ENCODE peak calls at places on chromosome 2, in seven cellular contexts. G is anterior cingulate cortex; H is cardiac fibroblast; C is spleen; Z is GM23248; U is activated CD4-positive, alpha-beta T cell treated with anti-CD3 and anti-CD28 coated beads, Interleukin-2, amount 50 U/mL, for 1 hour; I is activated T-cell treated with anti-CD3 and anti-CD28 coated beads for 24 hours. J is an unnamed sample.

GRCh38 chr2:28430377-28430765 is 37.7 kb downstream of the FOSL2 start:
- DNase-seq in H (no peak), G (no peak), Z (no peak), C (no peak), I (no peak), U (no peak), J (no peak)

GRCh38 chr2:168478206-168478605 is 22.1 kb downstream of the CERS6 start:
- DNase-seq in H (no peak), I (no peak), U (no peak), Z (no peak), C (no peak), G (no peak), J (no peak)

GRCh38 chr2:16960579-16960978 is 294.9 kb upstream of the CYRIA start:
- DNase-seq in I (no peak), H (no peak), U (no peak), C (no peak), G (no peak), Z (no peak), J (no peak)

GRCh38 chr2:15798716-15799431 is 141.5 kb upstream of the MYCN start:
- DNase-seq in I (no peak), G (no peak), H (no peak), Z (no peak), U (no peak), C (peak), J (no peak)

GRCh38 chr2:75065402-75066008 is 107.1 kb downstream of the POLE4 start:
- DNase-seq in H (peak), Z (peak), G (no peak), C (no peak), U (no peak), I (no peak), J (peak)

GRCh38 chr2:12717988-12718661 is 1.4 kb downstream of the TRIB2 start:
- DNase-seq in Z (peak), I (no peak), H (peak), G (no peak), U (peak), C (peak), J (peak)

GRCh38 chr2:223003191-223003590 is 48.8 kb upstream of the KCNE4 start:
- DNase-seq in H (no peak), C (no peak), U (no peak), I (no peak), Z (no peak), G (no peak), J (no peak)

GRCh38 chr2:84875213-84875560 is 5.7 kb downstream of the TRABD2A start:
- DNase-seq in H (no peak), G (no peak), Z (peak), C (no peak), U (no peak), I (no peak), J (no peak)

GRCh38 chr2:10923965-10924364 is 12.2 kb downstream of the KCNF1 start:
- DNase-seq in I (no peak), U (no peak), H (no peak), Z (no peak), G (no peak), C (peak), J (no peak)

GRCh38 chr2:198017068-198017467 is 212.7 kb downstream of the PLCL1 start:
- DNase-seq in I (no peak), C (no peak), H (no peak), U (no peak), Z (no peak), G (no peak), J (no peak)

GRCh38 chr2:56009758-56010534 is 86.4 kb upstream of the EFEMP1 start:
- DNase-seq in I (no peak), G (no peak), H (peak), U (no peak), C (no peak), Z (peak), J (peak)

GRCh38 chr2:10258726-10259125 is 44.0 kb upstream of the HPCAL1 start:
- DNase-seq in Z (no peak), G (no peak), H (no peak), U (no peak), C (peak), I (no peak), J (no peak)

GRCh38 chr2:163182764-163183354 is 344.3 kb upstream of the KCNH7 start:
- DNase-seq in U (no peak), C (no peak), H (peak), I (no peak), Z (peak), G (no peak), J (peak)

GRCh38 chr2:217801711-217802110 is 201.1 kb downstream of the TNS1 start:
- DNase-seq in I (no peak), Z (no peak), U (no peak), H (no peak), G (no peak), C (no peak), J (no peak)

GRCh38 chr2:65532318-65532717 is 99.9 kb upstream of the SPRED2 start:
- DNase-seq in U (no peak), G (no peak), I (no peak), C (no peak), Z (no peak), H (no peak), J (no peak)

GRCh38 chr2:120780402-120780801 is 44.7 kb downstream of the GLI2 start:
- DNase-seq in U (no peak), I (no peak), C (no peak), H (no peak), G (peak), Z (no peak), J (peak)

GRCh38 chr2:18365346-18365745 is 195.1 kb downstream of the RDH14 start:
- DNase-seq in Z (no peak), I (no peak), C (no peak), G (no peak), H (no peak), U (no peak), J (no peak)

GRCh38 chr2:14427982-14428567 is 204.4 kb upstream of the LRATD1 start:
- DNase-seq in G (no peak), C (no peak), U (no peak), Z (peak), I (no peak), H (no peak), J (peak)

GRCh38 chr2:212913902-212914301 is 237.5 kb downstream of the IKZF2 start:
- DNase-seq in U (no peak), H (no peak), I (no peak), Z (no peak), C (no peak), G (no peak), J (no peak)

GRCh38 chr2:215565897-215566296 is 130.0 kb upstream of the FN1 start:
- DNase-seq in I (no peak), H (no peak), C (no peak), G (no peak), Z (no peak), U (no peak), J (no peak)

GRCh38 chr2:148875387-148876051 is 492 bp downstream of the KIF5C start:
- DNase-seq in H (no peak), G (no peak), I (no peak), U (no peak), Z (peak), C (peak), J (no peak)

GRCh38 chr2:138035597-138036217 is 71.4 kb downstream of the HNMT start:
- DNase-seq in Z (peak), G (no peak), U (no peak), H (peak), C (no peak), I (no peak), J (peak)

GRCh38 chr2:17162721-17163120 is 355.5 kb downstream of the RAD51AP2 start:
- DNase-seq in C (no peak), I (no peak), G (no peak), U (no peak), Z (no peak), H (no peak), J (no peak)

GRCh38 chr2:204749319-204749718 is 204.0 kb downstream of the PARD3B start:
- DNase-seq in Z (peak), I (no peak), U (no peak), C (no peak), H (peak), G (no peak), J (peak)

GRCh38 chr2:170276926-170277571 is 99.1 kb downstream of the MYO3B start:
- DNase-seq in I (no peak), C (no peak), Z (no peak), H (no peak), G (no peak), U (no peak), J (no peak)

J was measured in fibroblast of pulmonary artery.